ENCODE peak calls at places on chromosomes 7 and 10, in four cellular contexts. Y is upper lobe of right lung, G is epithelial cell of proximal tubule, O is EL. D is an unnamed sample.
A peak's percentile ranks its signal among the peaks of the same experiment; 100 is the strongest.

GRCh38 chr10:72058989-72059842 is 29.1 kb downstream of the SPOCK2 start:
- DNase-seq in G (no peak), Y (no peak), O (no peak), D (no peak)

GRCh38 chr7:36119005-36119711 is 33.9 kb upstream of the EEPD1 start:
- DNase-seq in O (peak; percentile 95), G (no peak), Y (no peak), D (no peak)

GRCh38 chr10:13990918-13991317 is 339.8 kb downstream of the FRMD4A start:
- DNase-seq in G (no peak), Y (no peak), O (peak; percentile 63), D (no peak)

GRCh38 chr7:94420321-94420720 is 25.6 kb downstream of the COL1A2 start:
- DNase-seq in Y (no peak), G (no peak), O (no peak), D (no peak)

GRCh38 chr10:97687785-97688781 is 1.0 kb upstream of the AVPI1 start:
- DNase-seq in O (peak; percentile 78), G (no peak), Y (no peak), D (peak; percentile 31)

GRCh38 chr10:72792288-72792687 is 100.3 kb downstream of the MCU start:
- DNase-seq in G (no peak), O (no peak), Y (no peak), D (no peak)

GRCh38 chr7:28768577-28769147 is 189.5 kb downstream of the TRIL start:
- DNase-seq in Y (no peak), O (peak; percentile 85), G (no peak), D (no peak)

GRCh38 chr10:100348389-100348927 is 1.4 kb downstream of the SCD start:
- DNase-seq in G (no peak), Y (no peak), O (no peak), D (no peak)

GRCh38 chr7:45709168-45710034 is 135.2 kb downstream of the ADCY1 start:
- DNase-seq in G (no peak), Y (peak; percentile 63), O (peak; percentile 46), D (peak; percentile 77)

GRCh38 chr10:124961248-124961570 is 19.3 kb downstream of the ZRANB1 start:
- DNase-seq in Y (no peak), O (no peak), G (no peak), D (no peak)

GRCh38 chr10:75342397-75342796 is 59.2 kb downstream of the ZNF503 start:
- DNase-seq in O (no peak), Y (no peak), G (no peak), D (no peak)

GRCh38 chr10:92567952-92568600 is 5.8 kb downstream of the IDE start:
- DNase-seq in O (peak; percentile 48), G (peak; percentile 53), Y (no peak), D (no peak)

GRCh38 chr10:119198438-119198837 is 8.9 kb upstream of the GRK5 start:
- DNase-seq in G (no peak), Y (no peak), O (peak; percentile 34), D (no peak)

GRCh38 chr7:131354390-131354789 is 26.7 kb downstream of the MKLN1 start:
- DNase-seq in G (no peak), O (peak; percentile 4), Y (no peak), D (no peak)